ENCODE peak calls at places on chromosomes 4 and X, in six cellular contexts. One of them, this sample, is unnamed.

GRCh38 chrX:85084770-85085393 is 81.2 kb downstream of the APOOL start:
- DNase-seq in K562: peak
- DNase-seq in GM12878: peak
- DNase-seq in H1: no peak
- DNase-seq in HepG2: peak
- DNase-seq in GM12891: peak
- DNase-seq in this sample: peak

GRCh38 chr4:123788577-123788976 is 392.0 kb downstream of the SPRY1 start:
- DNase-seq in GM12891: no peak
- DNase-seq in GM12878: no peak
- DNase-seq in H1: no peak
- DNase-seq in HepG2: no peak
- DNase-seq in K562: no peak
- DNase-seq in this sample: no peak

GRCh38 chr4:126776361-126776760 is 856.4 kb upstream of the INTU start:
- DNase-seq in GM12878: no peak
- DNase-seq in K562: no peak
- DNase-seq in GM12891: no peak
- DNase-seq in HepG2: no peak
- DNase-seq in H1: no peak
- DNase-seq in this sample: no peak

GRCh38 chr4:157700898-157701694 is 471.7 kb downstream of the GASK1B start:
- DNase-seq in H1: no peak
- DNase-seq in GM12891: no peak
- DNase-seq in HepG2: no peak
- DNase-seq in K562: no peak
- DNase-seq in GM12878: no peak
- DNase-seq in this sample: no peak

GRCh38 chrX:51614353-51614752 is 4.4 kb downstream of the CENPVL3 start:
- DNase-seq in GM12878: no peak
- DNase-seq in HepG2: peak
- DNase-seq in GM12891: no peak
- DNase-seq in H1: no peak
- DNase-seq in K562: peak
- DNase-seq in this sample: no peak

GRCh38 chr4:180437601-180438000 is 1805.6 kb upstream of the TENM3 start:
- DNase-seq in K562: no peak
- DNase-seq in GM12891: no peak
- DNase-seq in HepG2: no peak
- DNase-seq in GM12878: no peak
- DNase-seq in H1: no peak
- DNase-seq in this sample: no peak

GRCh38 chr4:16007471-16008095 is 44.6 kb upstream of the FGFBP2 start:
- DNase-seq in H1: no peak
- DNase-seq in K562: no peak
- DNase-seq in HepG2: no peak
- DNase-seq in GM12878: no peak
- DNase-seq in GM12891: no peak
- DNase-seq in this sample: no peak

GRCh38 chr4:4647041-4647440 is 105.2 kb upstream of the STX18 start:
- DNase-seq in H1: no peak
- DNase-seq in K562: no peak
- DNase-seq in GM12891: no peak
- DNase-seq in HepG2: no peak
- DNase-seq in GM12878: no peak
- DNase-seq in this sample: no peak

GRCh38 chrX:11461181-11462001 is 168.2 kb downstream of the AMELX start:
- DNase-seq in GM12878: no peak
- DNase-seq in H1: no peak
- DNase-seq in GM12891: no peak
- DNase-seq in K562: peak
- DNase-seq in HepG2: no peak
- DNase-seq in this sample: no peak

GRCh38 chr4:155271557-155271956 is 63.1 kb downstream of the NPY2R start:
- DNase-seq in K562: no peak
- DNase-seq in H1: no peak
- DNase-seq in GM12891: no peak
- DNase-seq in GM12878: no peak
- DNase-seq in HepG2: no peak
- DNase-seq in this sample: no peak

GRCh38 chr4:162645381-162645780 is 481.6 kb upstream of the FSTL5 start:
- DNase-seq in GM12891: no peak
- DNase-seq in HepG2: peak
- DNase-seq in GM12878: no peak
- DNase-seq in K562: no peak
- DNase-seq in H1: no peak
- DNase-seq in this sample: no peak

GRCh38 chr4:99998062-99998880 is 48.2 kb upstream of the H2AZ1 start:
- DNase-seq in GM12878: peak
- DNase-seq in K562: no peak
- DNase-seq in GM12891: no peak
- DNase-seq in H1: no peak
- DNase-seq in HepG2: peak
- DNase-seq in this sample: no peak

GRCh38 chr4:8215001-8215427 is 15.9 kb downstream of the SH3TC1 start:
- DNase-seq in HepG2: no peak
- DNase-seq in GM12878: no peak
- DNase-seq in K562: no peak
- DNase-seq in H1: no peak
- DNase-seq in GM12891: no peak
- DNase-seq in this sample: no peak

GRCh38 chr4:114734581-114734980 is 136.0 kb downstream of the UGT8 start:
- DNase-seq in K562: no peak
- DNase-seq in GM12891: no peak
- DNase-seq in GM12878: no peak
- DNase-seq in H1: peak
- DNase-seq in HepG2: no peak
- DNase-seq in this sample: no peak

GRCh38 chr4:143384381-143384994 is 47.8 kb downstream of the GAB1 start:
- DNase-seq in H1: no peak
- DNase-seq in K562: no peak
- DNase-seq in HepG2: no peak
- DNase-seq in GM12891: no peak
- DNase-seq in GM12878: no peak
- DNase-seq in this sample: no peak

GRCh38 chr4:6177587-6178197 is 22.7 kb downstream of the JAKMIP1 start:
- DNase-seq in GM12878: no peak
- DNase-seq in GM12891: no peak
- DNase-seq in HepG2: no peak
- DNase-seq in K562: peak
- DNase-seq in H1: no peak
- DNase-seq in this sample: no peak

GRCh38 chrX:122703762-122704161 is 480.3 kb upstream of the GRIA3 start:
- DNase-seq in HepG2: no peak
- DNase-seq in GM12891: no peak
- DNase-seq in K562: no peak
- DNase-seq in GM12878: no peak
- DNase-seq in H1: no peak
- DNase-seq in this sample: no peak

GRCh38 chrX:147565239-147565638 is 346.5 kb upstream of the FMR1 start:
- DNase-seq in GM12891: no peak
- DNase-seq in H1: no peak
- DNase-seq in HepG2: no peak
- DNase-seq in GM12878: no peak
- DNase-seq in K562: no peak
- DNase-seq in this sample: no peak

GRCh38 chr4:40283413-40283812 is 51.7 kb upstream of the CHRNA9 start:
- DNase-seq in GM12878: no peak
- DNase-seq in K562: no peak
- DNase-seq in HepG2: no peak
- DNase-seq in H1: no peak
- DNase-seq in GM12891: no peak
- DNase-seq in this sample: no peak

GRCh38 chr4:177921715-177922114 is 479.5 kb upstream of the AGA start:
- DNase-seq in GM12891: no peak
- DNase-seq in HepG2: no peak
- DNase-seq in H1: no peak
- DNase-seq in GM12878: no peak
- DNase-seq in K562: no peak
- DNase-seq in this sample: no peak

GRCh38 chr4:66554844-66555243 is 884.6 kb upstream of the EPHA5 start:
- DNase-seq in GM12878: no peak
- DNase-seq in H1: no peak
- DNase-seq in HepG2: no peak
- DNase-seq in GM12891: no peak
- DNase-seq in K562: no peak
- DNase-seq in this sample: no peak

GRCh38 chr4:121189811-121190210 is 25.7 kb upstream of the TNIP3 start:
- DNase-seq in H1: no peak
- DNase-seq in GM12878: peak
- DNase-seq in HepG2: no peak
- DNase-seq in K562: no peak
- DNase-seq in GM12891: no peak
- DNase-seq in this sample: no peak

GRCh38 chr4:185269286-185269685 is 59.9 kb downstream of the SNX25 start:
- DNase-seq in GM12878: no peak
- DNase-seq in HepG2: peak
- DNase-seq in GM12891: no peak
- DNase-seq in H1: no peak
- DNase-seq in K562: no peak
- DNase-seq in this sample: no peak

DNA sequence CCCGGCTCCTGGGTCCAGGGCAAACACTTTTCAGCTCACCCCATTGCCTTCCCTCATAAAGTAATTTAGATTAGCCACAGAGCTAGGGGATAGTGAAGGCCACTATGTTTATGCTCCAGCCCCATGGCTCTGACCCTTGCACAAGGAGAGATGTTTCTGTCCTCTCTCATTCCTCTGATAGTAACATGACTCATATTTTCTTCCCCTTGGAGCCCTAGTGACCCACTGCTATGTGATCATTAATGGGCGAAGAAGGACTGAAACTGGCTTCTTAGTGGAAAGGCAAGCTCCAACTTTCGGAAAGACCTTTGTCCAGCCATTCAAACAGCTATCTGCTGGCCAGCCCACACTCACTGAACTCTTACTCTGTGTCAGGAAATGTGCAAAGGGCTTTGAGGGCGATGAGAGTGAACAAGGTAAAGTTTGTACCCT is 12.3 kb downstream of the CLDN2 start:
- DNase-seq in K562: no peak
- DNase-seq in H1: no peak
- DNase-seq in HepG2: peak
- DNase-seq in GM12878: no peak
- DNase-seq in GM12891: no peak
- DNase-seq in this sample: no peak
- TF ChIP-seq POLR2A in K562: no peak
- TF ChIP-seq POLR2A in H1: no peak
- TF ChIP-seq POLR2A in HepG2: peak
- TF ChIP-seq POLR2A in GM12878: no peak
- TF ChIP-seq POLR2A in GM12891: no peak
- TF ChIP-seq POLR2A in this sample: no peak

GRCh38 chr4:2937146-2937857 is 25.9 kb downstream of the NOP14 start:
- DNase-seq in K562: no peak
- DNase-seq in H1: no peak
- DNase-seq in HepG2: peak
- DNase-seq in GM12878: peak
- DNase-seq in GM12891: no peak
- DNase-seq in this sample: no peak
- TF ChIP-seq POLR2AphosphoS5 in K562: peak
- TF ChIP-seq POLR2AphosphoS5 in H1: peak
- TF ChIP-seq POLR2AphosphoS5 in HepG2: peak
- TF ChIP-seq POLR2AphosphoS5 in GM12878: peak
- TF ChIP-seq POLR2AphosphoS5 in GM12891: peak
- TF ChIP-seq POLR2AphosphoS5 in this sample: peak

GRCh38 chr4:153620352-153620751 is 63.7 kb upstream of the TLR2 start:
- DNase-seq in GM12891: no peak
- DNase-seq in GM12878: no peak
- DNase-seq in H1: no peak
- DNase-seq in K562: no peak
- DNase-seq in HepG2: no peak
- DNase-seq in this sample: no peak

GRCh38 chr4:153619811-153620210 is 64.3 kb upstream of the TLR2 start:
- DNase-seq in H1: no peak
- DNase-seq in HepG2: no peak
- DNase-seq in K562: no peak
- DNase-seq in GM12891: no peak
- DNase-seq in GM12878: no peak
- DNase-seq in this sample: no peak

GRCh38 chr4:153618831-153619230 is 65.2 kb upstream of the TLR2 start:
- DNase-seq in GM12891: no peak
- DNase-seq in H1: no peak
- DNase-seq in GM12878: no peak
- DNase-seq in K562: no peak
- DNase-seq in HepG2: no peak
- DNase-seq in this sample: no peak

GRCh38 chr4:153612878-153613277 is 71.2 kb upstream of the TLR2 start:
- DNase-seq in H1: no peak
- DNase-seq in GM12891: no peak
- DNase-seq in GM12878: no peak
- DNase-seq in K562: no peak
- DNase-seq in HepG2: no peak
- DNase-seq in this sample: no peak

GRCh38 chr4:153616005-153616555 is 68.0 kb upstream of the TLR2 start:
- DNase-seq in K562: no peak
- DNase-seq in GM12878: no peak
- DNase-seq in H1: no peak
- DNase-seq in GM12891: no peak
- DNase-seq in HepG2: no peak
- DNase-seq in this sample: no peak
- TF ChIP-seq TAF1 in K562: no peak
- TF ChIP-seq TAF1 in GM12878: no peak
- TF ChIP-seq TAF1 in H1: no peak
- TF ChIP-seq TAF1 in GM12891: no peak
- TF ChIP-seq TAF1 in HepG2: no peak
- TF ChIP-seq TAF1 in this sample: no peak

GRCh38 chrX:112896051-112896450 is 55.4 kb upstream of the AMOT start:
- DNase-seq in HepG2: no peak
- DNase-seq in K562: no peak
- DNase-seq in H1: no peak
- DNase-seq in GM12891: no peak
- DNase-seq in GM12878: no peak
- DNase-seq in this sample: no peak
- TF ChIP-seq POLR2A in HepG2: no peak
- TF ChIP-seq POLR2A in K562: no peak
- TF ChIP-seq POLR2A in H1: no peak
- TF ChIP-seq POLR2A in GM12891: no peak
- TF ChIP-seq POLR2A in GM12878: no peak
- TF ChIP-seq POLR2A in this sample: no peak

GRCh38 chrX:18160369-18160768 is 60.3 kb downstream of the BEND2 start:
- DNase-seq in H1: no peak
- DNase-seq in K562: no peak
- DNase-seq in HepG2: no peak
- DNase-seq in GM12891: no peak
- DNase-seq in GM12878: no peak
- DNase-seq in this sample: no peak
- TF ChIP-seq POLR2AphosphoS5 in H1: no peak
- TF ChIP-seq POLR2AphosphoS5 in K562: no peak
- TF ChIP-seq POLR2AphosphoS5 in HepG2: no peak
- TF ChIP-seq POLR2AphosphoS5 in GM12891: no peak
- TF ChIP-seq POLR2AphosphoS5 in GM12878: no peak
- TF ChIP-seq POLR2AphosphoS5 in this sample: no peak

This sample was measured in GM12892.